ENCODE peak calls at places on chromosome 19, in four cellular contexts. Z, V, Y and U are unnamed samples.

GRCh38 chr19:40612831-40613668 is 11.9 kb downstream of the LTBP4 start:
- DNase-seq in V (no peak), Y (peak; percentile 49), Z (peak; percentile 49), U (no peak)

GRCh38 chr19:12802267-12803106 is 618 bp downstream of the THSD8 start:
- DNase-seq in Z (peak; percentile 35), V (no peak), Y (no peak), U (no peak)

GRCh38 chr19:5968431-5969373 is 9.2 kb downstream of the RANBP3 start:
- DNase-seq in V (no peak), Z (no peak), Y (no peak), U (no peak)

GRCh38 chr19:5332501-5332900 is 8.1 kb downstream of the PTPRS start:
- DNase-seq in Y (no peak), Z (no peak), V (no peak), U (no peak)

GRCh38 chr19:14410775-14411134 is 8.4 kb downstream of the DDX39A start:
- DNase-seq in Z (no peak), V (no peak), Y (no peak), U (no peak)

GRCh38 chr19:7993560-7993959 is 11.9 kb downstream of the ELAVL1 start:
- DNase-seq in V (no peak), Z (no peak), Y (no peak), U (no peak)

GRCh38 chr19:29503140-29503758 is 22.5 kb upstream of the VSTM2B start:
- DNase-seq in Y (no peak), V (no peak), Z (no peak), U (no peak)

GRCh38 chr19:3024509-3024869 is 4.6 kb downstream of the TLE2 start:
- DNase-seq in Z (no peak), V (no peak), Y (no peak), U (no peak)

GRCh38 chr19:7636691-7637373 is at the start of gene STXBP2:
- DNase-seq in V (no peak), Y (peak; percentile 93), Z (peak; percentile 88), U (peak; percentile 76)

GRCh38 chr19:5434351-5434917 is 20.8 kb upstream of the ZNRF4 start:
- DNase-seq in Y (no peak), Z (no peak), V (no peak), U (no peak)

GRCh38 chr19:49422407-49423277 is 599 bp downstream of the PTH2 start:
- DNase-seq in Z (no peak), Y (no peak), V (no peak), U (no peak)

GRCh38 chr19:8631425-8631819 is 989 bp downstream of the NFILZ start:
- DNase-seq in Z (no peak), Y (no peak), V (no peak), U (no peak)